ENCODE peak calls at places on chromosomes 7 and 10, in eight cellular contexts. One of them, this sample, is unnamed.

GRCh38 chr10:68560201-68560915 is at the start of gene TET1:
- DNase-seq in HuH-7: peak
- DNase-seq in fibroblast of the aortic adventitia: peak
- DNase-seq in natural killer cell: no peak
- DNase-seq in NB4: peak
- DNase-seq in NCI-H2107: no peak
- DNase-seq in HFFc6: peak
- DNase-seq in fibroblast of lung: peak
- DNase-seq in this sample: no peak

GRCh38 chr7:25846722-25847121 is 305.3 kb upstream of the NFE2L3 start:
- DNase-seq in HFFc6: no peak
- DNase-seq in fibroblast of lung: peak
- DNase-seq in fibroblast of the aortic adventitia: peak
- DNase-seq in NCI-H2107: no peak
- DNase-seq in natural killer cell: no peak
- DNase-seq in HuH-7: no peak
- DNase-seq in NB4: no peak
- DNase-seq in this sample: no peak

GRCh38 chr7:32415519-32415918 is 74.7 kb downstream of the LSM5 start:
- DNase-seq in HuH-7: no peak
- DNase-seq in fibroblast of the aortic adventitia: no peak
- DNase-seq in natural killer cell: no peak
- DNase-seq in HFFc6: no peak
- DNase-seq in NCI-H2107: no peak
- DNase-seq in NB4: no peak
- DNase-seq in fibroblast of lung: no peak
- DNase-seq in this sample: no peak

GRCh38 chr10:72336259-72337038 is 18.3 kb downstream of the DNAJB12 start:
- DNase-seq in fibroblast of lung: peak
- DNase-seq in fibroblast of the aortic adventitia: no peak
- DNase-seq in NB4: peak
- DNase-seq in natural killer cell: no peak
- DNase-seq in NCI-H2107: no peak
- DNase-seq in HuH-7: no peak
- DNase-seq in HFFc6: no peak
- DNase-seq in this sample: no peak

GRCh38 chr7:155192961-155193640 is 104.6 kb upstream of the INSIG1 start:
- DNase-seq in natural killer cell: no peak
- DNase-seq in HuH-7: no peak
- DNase-seq in NCI-H2107: no peak
- DNase-seq in fibroblast of lung: no peak
- DNase-seq in HFFc6: no peak
- DNase-seq in NB4: no peak
- DNase-seq in fibroblast of the aortic adventitia: no peak
- DNase-seq in this sample: no peak

GRCh38 chr10:86439544-86439943 is 72.9 kb upstream of the GRID1 start:
- DNase-seq in fibroblast of lung: peak
- DNase-seq in fibroblast of the aortic adventitia: peak
- DNase-seq in NCI-H2107: no peak
- DNase-seq in HFFc6: peak
- DNase-seq in natural killer cell: no peak
- DNase-seq in HuH-7: no peak
- DNase-seq in NB4: peak
- DNase-seq in this sample: peak

GRCh38 chr7:26792573-26792972 is 71.8 kb downstream of the SKAP2 start:
- DNase-seq in NCI-H2107: no peak
- DNase-seq in NB4: no peak
- DNase-seq in HFFc6: no peak
- DNase-seq in fibroblast of the aortic adventitia: no peak
- DNase-seq in HuH-7: no peak
- DNase-seq in fibroblast of lung: no peak
- DNase-seq in natural killer cell: no peak
- DNase-seq in this sample: no peak

GRCh38 chr10:49075743-49076142 is 39.6 kb downstream of the VSTM4 start:
- DNase-seq in fibroblast of lung: no peak
- DNase-seq in NB4: no peak
- DNase-seq in HuH-7: no peak
- DNase-seq in NCI-H2107: no peak
- DNase-seq in HFFc6: no peak
- DNase-seq in natural killer cell: no peak
- DNase-seq in fibroblast of the aortic adventitia: no peak
- DNase-seq in this sample: no peak

GRCh38 chr10:57864789-57865676 is 402.7 kb downstream of the IPMK start:
- DNase-seq in fibroblast of lung: no peak
- DNase-seq in NCI-H2107: no peak
- DNase-seq in HuH-7: peak
- DNase-seq in HFFc6: no peak
- DNase-seq in NB4: no peak
- DNase-seq in natural killer cell: no peak
- DNase-seq in fibroblast of the aortic adventitia: no peak
- DNase-seq in this sample: no peak

GRCh38 chr7:28362812-28363211 is 49.5 kb upstream of the CREB5 start:
- DNase-seq in fibroblast of lung: no peak
- DNase-seq in NB4: no peak
- DNase-seq in NCI-H2107: no peak
- DNase-seq in HFFc6: no peak
- DNase-seq in HuH-7: no peak
- DNase-seq in natural killer cell: no peak
- DNase-seq in fibroblast of the aortic adventitia: no peak
- DNase-seq in this sample: no peak

GRCh38 chr7:73811760-73812168 is 19.0 kb upstream of the CLDN4 start:
- DNase-seq in NCI-H2107: no peak
- DNase-seq in fibroblast of lung: peak
- DNase-seq in fibroblast of the aortic adventitia: peak
- DNase-seq in NB4: peak
- DNase-seq in natural killer cell: peak
- DNase-seq in HuH-7: peak
- DNase-seq in HFFc6: peak
- DNase-seq in this sample: no peak

GRCh38 chr7:157526604-157527003 is 189.8 kb downstream of the DNAJB6 start:
- DNase-seq in NB4: no peak
- DNase-seq in HFFc6: no peak
- DNase-seq in HuH-7: no peak
- DNase-seq in NCI-H2107: no peak
- DNase-seq in natural killer cell: peak
- DNase-seq in fibroblast of the aortic adventitia: no peak
- DNase-seq in fibroblast of lung: no peak
- DNase-seq in this sample: no peak

GRCh38 chr7:39321909-39322498 is 244.2 kb upstream of the YAE1 start:
- DNase-seq in NB4: no peak
- DNase-seq in fibroblast of lung: no peak
- DNase-seq in fibroblast of the aortic adventitia: no peak
- DNase-seq in natural killer cell: no peak
- DNase-seq in NCI-H2107: no peak
- DNase-seq in HuH-7: no peak
- DNase-seq in HFFc6: no peak
- DNase-seq in this sample: no peak

GRCh38 chr7:28102778-28103177 is 77.8 kb downstream of the JAZF1 start:
- DNase-seq in fibroblast of the aortic adventitia: peak
- DNase-seq in HuH-7: no peak
- DNase-seq in natural killer cell: no peak
- DNase-seq in fibroblast of lung: peak
- DNase-seq in NB4: peak
- DNase-seq in HFFc6: peak
- DNase-seq in NCI-H2107: no peak
- DNase-seq in this sample: no peak

GRCh38 chr7:148706368-148706767 is 7.7 kb downstream of the CUL1 start:
- DNase-seq in natural killer cell: no peak
- DNase-seq in HFFc6: no peak
- DNase-seq in NCI-H2107: no peak
- DNase-seq in NB4: no peak
- DNase-seq in HuH-7: no peak
- DNase-seq in fibroblast of lung: no peak
- DNase-seq in fibroblast of the aortic adventitia: no peak
- DNase-seq in this sample: no peak

GRCh38 chr7:107816053-107816566 is 13.1 kb upstream of the SLC26A3 start:
- DNase-seq in fibroblast of the aortic adventitia: peak
- DNase-seq in fibroblast of lung: peak
- DNase-seq in HFFc6: no peak
- DNase-seq in NCI-H2107: no peak
- DNase-seq in NB4: no peak
- DNase-seq in HuH-7: no peak
- DNase-seq in natural killer cell: no peak
- DNase-seq in this sample: no peak

GRCh38 chr10:23293145-23293724 is 51.4 kb downstream of the C10orf67 start:
- DNase-seq in NCI-H2107: no peak
- DNase-seq in HuH-7: peak
- DNase-seq in HFFc6: peak
- DNase-seq in fibroblast of the aortic adventitia: peak
- DNase-seq in natural killer cell: no peak
- DNase-seq in NB4: peak
- DNase-seq in fibroblast of lung: peak
- DNase-seq in this sample: no peak

GRCh38 chr10:85650791-85651506 is 715.6 kb downstream of the GRID1 start:
- DNase-seq in fibroblast of the aortic adventitia: no peak
- DNase-seq in NB4: no peak
- DNase-seq in natural killer cell: no peak
- DNase-seq in fibroblast of lung: no peak
- DNase-seq in HuH-7: no peak
- DNase-seq in NCI-H2107: no peak
- DNase-seq in HFFc6: no peak
- DNase-seq in this sample: no peak

GRCh38 chr10:121865554-121865953 is 62.3 kb downstream of the ATE1 start:
- DNase-seq in fibroblast of the aortic adventitia: no peak
- DNase-seq in natural killer cell: no peak
- DNase-seq in HuH-7: no peak
- DNase-seq in NB4: no peak
- DNase-seq in HFFc6: no peak
- DNase-seq in NCI-H2107: no peak
- DNase-seq in fibroblast of lung: no peak
- DNase-seq in this sample: no peak

GRCh38 chr10:2144584-2144983 is 407.3 kb upstream of the ADARB2 start:
- DNase-seq in natural killer cell: no peak
- DNase-seq in NCI-H2107: no peak
- DNase-seq in fibroblast of the aortic adventitia: no peak
- DNase-seq in fibroblast of lung: no peak
- DNase-seq in HuH-7: no peak
- DNase-seq in HFFc6: no peak
- DNase-seq in NB4: no peak
- DNase-seq in this sample: no peak

GRCh38 chr7:55026867-55027490 is 8.2 kb downstream of the EGFR start:
- DNase-seq in HFFc6: no peak
- DNase-seq in fibroblast of lung: no peak
- DNase-seq in NB4: no peak
- DNase-seq in HuH-7: no peak
- DNase-seq in NCI-H2107: no peak
- DNase-seq in fibroblast of the aortic adventitia: peak
- DNase-seq in natural killer cell: no peak
- DNase-seq in this sample: no peak

GRCh38 chr7:129943352-129943751 is 9.4 kb downstream of the UBE2H start:
- DNase-seq in NB4: no peak
- DNase-seq in natural killer cell: no peak
- DNase-seq in fibroblast of lung: no peak
- DNase-seq in HFFc6: no peak
- DNase-seq in NCI-H2107: no peak
- DNase-seq in HuH-7: no peak
- DNase-seq in fibroblast of the aortic adventitia: no peak
- DNase-seq in this sample: no peak